ENCODE peak calls at places on chromosomes 5 and 9, in seven cellular contexts. One of them, this sample, is unnamed.

GRCh38 chr5:56825222-56825824 is 10.0 kb downstream of the MAP3K1 start:
- DNase-seq in coronary artery: no peak
- DNase-seq in thyroid gland: no peak
- DNase-seq in A549: no peak
- DNase-seq in left ventricle myocardium inferior: no peak
- DNase-seq in fibroblast of lung: no peak
- DNase-seq in progenitor cell of endocrine pancreas: no peak
- DNase-seq in this sample: no peak

GRCh38 chr5:110923971-110924370 is 147.5 kb upstream of the TSLP start:
- DNase-seq in coronary artery: no peak
- DNase-seq in thyroid gland: no peak
- DNase-seq in A549: no peak
- DNase-seq in left ventricle myocardium inferior: no peak
- DNase-seq in fibroblast of lung: no peak
- DNase-seq in progenitor cell of endocrine pancreas: no peak
- DNase-seq in this sample: no peak

GRCh38 chr9:33614001-33614687 is 90.1 kb downstream of the ANKRD18B start:
- DNase-seq in coronary artery: no peak
- DNase-seq in thyroid gland: no peak
- DNase-seq in A549: no peak
- DNase-seq in left ventricle myocardium inferior: no peak
- DNase-seq in fibroblast of lung: no peak
- DNase-seq in progenitor cell of endocrine pancreas: no peak
- DNase-seq in this sample: no peak

GRCh38 chr9:116237456-116237855 is 83.9 kb downstream of the PAPPA start:
- DNase-seq in coronary artery: no peak
- DNase-seq in thyroid gland: no peak
- DNase-seq in A549: no peak
- DNase-seq in left ventricle myocardium inferior: no peak
- DNase-seq in fibroblast of lung: no peak
- DNase-seq in progenitor cell of endocrine pancreas: no peak
- DNase-seq in this sample: no peak

GRCh38 chr5:134568761-134569725 is 43.6 kb downstream of the JADE2 start:
- DNase-seq in coronary artery: peak
- DNase-seq in thyroid gland: peak
- DNase-seq in A549: peak
- DNase-seq in left ventricle myocardium inferior: peak
- DNase-seq in fibroblast of lung: peak
- DNase-seq in progenitor cell of endocrine pancreas: no peak
- DNase-seq in this sample: no peak

GRCh38 chr5:137442660-137443059 is 56.5 kb downstream of the SPOCK1 start:
- DNase-seq in coronary artery: no peak
- DNase-seq in thyroid gland: no peak
- DNase-seq in A549: no peak
- DNase-seq in left ventricle myocardium inferior: no peak
- DNase-seq in fibroblast of lung: no peak
- DNase-seq in progenitor cell of endocrine pancreas: no peak
- DNase-seq in this sample: no peak

GRCh38 chr5:108917596-108917995 is 169.9 kb downstream of the FER start:
- DNase-seq in coronary artery: no peak
- DNase-seq in thyroid gland: no peak
- DNase-seq in A549: no peak
- DNase-seq in left ventricle myocardium inferior: no peak
- DNase-seq in fibroblast of lung: no peak
- DNase-seq in progenitor cell of endocrine pancreas: no peak
- DNase-seq in this sample: no peak

GRCh38 chr5:14871084-14871572 is 450 bp downstream of the ANKH start:
- DNase-seq in coronary artery: peak
- DNase-seq in thyroid gland: peak
- DNase-seq in A549: peak
- DNase-seq in left ventricle myocardium inferior: peak
- DNase-seq in fibroblast of lung: no peak
- DNase-seq in progenitor cell of endocrine pancreas: peak
- DNase-seq in this sample: no peak

GRCh38 chr9:133142657-133143592 is 20.8 kb downstream of the GBGT1 start:
- DNase-seq in coronary artery: no peak
- DNase-seq in thyroid gland: no peak
- DNase-seq in A549: no peak
- DNase-seq in left ventricle myocardium inferior: no peak
- DNase-seq in fibroblast of lung: no peak
- DNase-seq in progenitor cell of endocrine pancreas: no peak
- DNase-seq in this sample: no peak

GRCh38 chr5:38672059-38672791 is 115.8 kb upstream of the LIFR start:
- DNase-seq in coronary artery: no peak
- DNase-seq in thyroid gland: no peak
- DNase-seq in A549: peak
- DNase-seq in left ventricle myocardium inferior: no peak
- DNase-seq in fibroblast of lung: peak
- DNase-seq in progenitor cell of endocrine pancreas: no peak
- DNase-seq in this sample: no peak

GRCh38 chr9:129458663-129459549 is 162.0 kb downstream of the C9orf50 start:
- DNase-seq in coronary artery: peak
- DNase-seq in thyroid gland: peak
- DNase-seq in A549: no peak
- DNase-seq in left ventricle myocardium inferior: peak
- DNase-seq in fibroblast of lung: no peak
- DNase-seq in progenitor cell of endocrine pancreas: no peak
- DNase-seq in this sample: no peak

GRCh38 chr5:93586948-93587918 is 4.2 kb downstream of the NR2F1 start:
- DNase-seq in coronary artery: no peak
- DNase-seq in thyroid gland: no peak
- DNase-seq in A549: no peak
- DNase-seq in left ventricle myocardium inferior: no peak
- DNase-seq in fibroblast of lung: peak
- DNase-seq in progenitor cell of endocrine pancreas: no peak
- DNase-seq in this sample: no peak

GRCh38 chr9:81599837-81600236 is 89.5 kb downstream of the TLE1 start:
- DNase-seq in coronary artery: no peak
- DNase-seq in thyroid gland: no peak
- DNase-seq in A549: no peak
- DNase-seq in left ventricle myocardium inferior: no peak
- DNase-seq in fibroblast of lung: peak
- DNase-seq in progenitor cell of endocrine pancreas: no peak
- DNase-seq in this sample: no peak

GRCh38 chr5:86837610-86838009 is 219.9 kb downstream of the COX7C start:
- DNase-seq in coronary artery: no peak
- DNase-seq in thyroid gland: no peak
- DNase-seq in A549: no peak
- DNase-seq in left ventricle myocardium inferior: no peak
- DNase-seq in fibroblast of lung: peak
- DNase-seq in progenitor cell of endocrine pancreas: no peak
- DNase-seq in this sample: no peak

GRCh38 chr5:7548576-7548975 is 152.6 kb downstream of the ADCY2 start:
- DNase-seq in coronary artery: no peak
- DNase-seq in thyroid gland: peak
- DNase-seq in A549: no peak
- DNase-seq in left ventricle myocardium inferior: no peak
- DNase-seq in fibroblast of lung: no peak
- DNase-seq in progenitor cell of endocrine pancreas: no peak
- DNase-seq in this sample: no peak

GRCh38 chr9:127489471-127490115 is 38.3 kb downstream of the LRSAM1 start:
- DNase-seq in coronary artery: no peak
- DNase-seq in thyroid gland: no peak
- DNase-seq in A549: no peak
- DNase-seq in left ventricle myocardium inferior: no peak
- DNase-seq in fibroblast of lung: no peak
- DNase-seq in progenitor cell of endocrine pancreas: no peak
- DNase-seq in this sample: no peak

GRCh38 chr5:151820903-151821302 is 49.1 kb downstream of the G3BP1 start:
- DNase-seq in coronary artery: no peak
- DNase-seq in thyroid gland: no peak
- DNase-seq in A549: no peak
- DNase-seq in left ventricle myocardium inferior: no peak
- DNase-seq in fibroblast of lung: no peak
- DNase-seq in progenitor cell of endocrine pancreas: no peak
- DNase-seq in this sample: no peak

GRCh38 chr5:1439388-1440097 is 5.7 kb downstream of the SLC6A3 start:
- DNase-seq in coronary artery: peak
- DNase-seq in thyroid gland: no peak
- DNase-seq in A549: no peak
- DNase-seq in left ventricle myocardium inferior: no peak
- DNase-seq in fibroblast of lung: no peak
- DNase-seq in progenitor cell of endocrine pancreas: no peak
- DNase-seq in this sample: peak

GRCh38 chr5:157222506-157223230 is 42.0 kb downstream of the ITK start:
- DNase-seq in coronary artery: no peak
- DNase-seq in thyroid gland: no peak
- DNase-seq in A549: no peak
- DNase-seq in left ventricle myocardium inferior: no peak
- DNase-seq in fibroblast of lung: no peak
- DNase-seq in progenitor cell of endocrine pancreas: no peak
- DNase-seq in this sample: no peak

GRCh38 chr9:4855861-4856260 is 63.1 kb downstream of the RCL1 start:
- DNase-seq in coronary artery: peak
- DNase-seq in thyroid gland: peak
- DNase-seq in A549: no peak
- DNase-seq in left ventricle myocardium inferior: no peak
- DNase-seq in fibroblast of lung: peak
- DNase-seq in progenitor cell of endocrine pancreas: no peak
- DNase-seq in this sample: no peak

GRCh38 chr9:17556255-17556654 is 22.6 kb upstream of the SH3GL2 start:
- DNase-seq in coronary artery: no peak
- DNase-seq in thyroid gland: no peak
- DNase-seq in A549: no peak
- DNase-seq in left ventricle myocardium inferior: no peak
- DNase-seq in fibroblast of lung: no peak
- DNase-seq in progenitor cell of endocrine pancreas: no peak
- DNase-seq in this sample: no peak

GRCh38 chr9:98728500-98728899 is 19.8 kb upstream of the GABBR2 start:
- DNase-seq in coronary artery: no peak
- DNase-seq in thyroid gland: no peak
- DNase-seq in A549: no peak
- DNase-seq in left ventricle myocardium inferior: no peak
- DNase-seq in fibroblast of lung: no peak
- DNase-seq in progenitor cell of endocrine pancreas: no peak
- DNase-seq in this sample: no peak

GRCh38 chr9:98732801-98733200 is 24.1 kb upstream of the GABBR2 start:
- DNase-seq in coronary artery: no peak
- DNase-seq in thyroid gland: no peak
- DNase-seq in A549: no peak
- DNase-seq in left ventricle myocardium inferior: no peak
- DNase-seq in fibroblast of lung: no peak
- DNase-seq in progenitor cell of endocrine pancreas: no peak
- DNase-seq in this sample: no peak

GRCh38 chr9:98730914-98731313 is 22.2 kb upstream of the GABBR2 start:
- DNase-seq in coronary artery: no peak
- DNase-seq in thyroid gland: no peak
- DNase-seq in A549: no peak
- DNase-seq in left ventricle myocardium inferior: no peak
- DNase-seq in fibroblast of lung: no peak
- DNase-seq in progenitor cell of endocrine pancreas: no peak
- DNase-seq in this sample: no peak

GRCh38 chr9:98736216-98736615 is 27.5 kb upstream of the GABBR2 start:
- DNase-seq in coronary artery: no peak
- DNase-seq in thyroid gland: no peak
- DNase-seq in A549: no peak
- DNase-seq in left ventricle myocardium inferior: no peak
- DNase-seq in fibroblast of lung: no peak
- DNase-seq in progenitor cell of endocrine pancreas: no peak
- DNase-seq in this sample: no peak

GRCh38 chr9:98732091-98732490 is 23.4 kb upstream of the GABBR2 start:
- DNase-seq in coronary artery: no peak
- DNase-seq in thyroid gland: no peak
- DNase-seq in A549: no peak
- DNase-seq in left ventricle myocardium inferior: no peak
- DNase-seq in fibroblast of lung: no peak
- DNase-seq in progenitor cell of endocrine pancreas: no peak
- DNase-seq in this sample: no peak
- TF ChIP-seq CTCF in coronary artery: no peak
- TF ChIP-seq CTCF in thyroid gland: no peak
- TF ChIP-seq CTCF in A549: no peak
- TF ChIP-seq CTCF in left ventricle myocardium inferior: no peak
- TF ChIP-seq CTCF in fibroblast of lung: no peak
- TF ChIP-seq CTCF in progenitor cell of endocrine pancreas: no peak
- TF ChIP-seq CTCF in this sample: no peak

GRCh38 chr9:79567671-79568098 is 4.1 kb upstream of the TLE4 start:
- DNase-seq in coronary artery: no peak
- DNase-seq in thyroid gland: peak
- DNase-seq in A549: peak
- DNase-seq in left ventricle myocardium inferior: no peak
- DNase-seq in fibroblast of lung: no peak
- DNase-seq in progenitor cell of endocrine pancreas: no peak
- DNase-seq in this sample: no peak

GRCh38 chr9:79571309-79572031 is at the start of gene TLE4:
- DNase-seq in coronary artery: peak
- DNase-seq in thyroid gland: peak
- DNase-seq in A549: peak
- DNase-seq in left ventricle myocardium inferior: peak
- DNase-seq in fibroblast of lung: peak
- DNase-seq in progenitor cell of endocrine pancreas: peak
- DNase-seq in this sample: peak

GRCh38 chr9:79570449-79571308 is 1.1 kb upstream of the TLE4 start:
- DNase-seq in coronary artery: peak
- DNase-seq in thyroid gland: peak
- DNase-seq in A549: peak
- DNase-seq in left ventricle myocardium inferior: peak
- DNase-seq in fibroblast of lung: peak
- DNase-seq in progenitor cell of endocrine pancreas: peak
- DNase-seq in this sample: peak

GRCh38 chr9:79569814-79570448 is 1.8 kb upstream of the TLE4 start:
- DNase-seq in coronary artery: no peak
- DNase-seq in thyroid gland: no peak
- DNase-seq in A549: no peak
- DNase-seq in left ventricle myocardium inferior: no peak
- DNase-seq in fibroblast of lung: no peak
- DNase-seq in progenitor cell of endocrine pancreas: no peak
- DNase-seq in this sample: no peak

GRCh38 chr9:79568337-79569084 is 3.3 kb upstream of the TLE4 start:
- DNase-seq in coronary artery: no peak
- DNase-seq in thyroid gland: no peak
- DNase-seq in A549: peak
- DNase-seq in left ventricle myocardium inferior: no peak
- DNase-seq in fibroblast of lung: no peak
- DNase-seq in progenitor cell of endocrine pancreas: no peak
- DNase-seq in this sample: no peak
- TF ChIP-seq CTCF in coronary artery: no peak
- TF ChIP-seq CTCF in thyroid gland: no peak
- TF ChIP-seq CTCF in A549: no peak
- TF ChIP-seq CTCF in left ventricle myocardium inferior: no peak
- TF ChIP-seq CTCF in fibroblast of lung: no peak
- TF ChIP-seq CTCF in progenitor cell of endocrine pancreas: no peak
- TF ChIP-seq CTCF in this sample: no peak

DNA sequence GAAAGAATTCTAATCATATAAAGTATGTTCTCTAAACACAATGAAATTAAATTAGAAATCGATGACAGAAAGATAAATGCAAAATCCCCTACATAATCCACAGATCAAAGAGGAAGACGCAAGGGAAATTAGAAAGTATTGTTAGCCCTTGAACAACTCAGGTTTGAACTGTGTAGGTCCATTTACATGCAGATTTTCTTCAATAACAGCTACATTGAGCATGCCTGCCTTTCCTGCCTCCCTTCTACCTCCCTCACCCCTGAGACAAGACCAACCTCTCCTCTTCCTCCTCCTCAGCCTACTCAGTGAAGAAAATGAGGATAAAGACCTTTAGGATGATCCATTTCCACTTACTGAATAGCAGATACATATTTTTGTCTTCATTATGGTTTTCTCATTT is 75.2 kb downstream of the PLPP1 start:
- DNase-seq in coronary artery: no peak
- DNase-seq in thyroid gland: no peak
- DNase-seq in A549: no peak
- DNase-seq in left ventricle myocardium inferior: no peak
- DNase-seq in fibroblast of lung: no peak
- DNase-seq in progenitor cell of endocrine pancreas: no peak
- DNase-seq in this sample: no peak
- TF ChIP-seq CTCF in coronary artery: no peak
- TF ChIP-seq CTCF in thyroid gland: no peak
- TF ChIP-seq CTCF in A549: no peak
- TF ChIP-seq CTCF in left ventricle myocardium inferior: no peak
- TF ChIP-seq CTCF in fibroblast of lung: no peak
- TF ChIP-seq CTCF in progenitor cell of endocrine pancreas: no peak
- TF ChIP-seq CTCF in this sample: no peak

GRCh38 chr5:127934791-127935256 is 148.7 kb upstream of the SLC12A2 start:
- DNase-seq in coronary artery: no peak
- DNase-seq in thyroid gland: peak
- DNase-seq in A549: peak
- DNase-seq in left ventricle myocardium inferior: no peak
- DNase-seq in fibroblast of lung: peak
- DNase-seq in progenitor cell of endocrine pancreas: no peak
- DNase-seq in this sample: no peak
- TF ChIP-seq CTCF in coronary artery: no peak
- TF ChIP-seq CTCF in thyroid gland: no peak
- TF ChIP-seq CTCF in A549: peak
- TF ChIP-seq CTCF in left ventricle myocardium inferior: no peak
- TF ChIP-seq CTCF in fibroblast of lung: no peak
- TF ChIP-seq CTCF in progenitor cell of endocrine pancreas: peak
- TF ChIP-seq CTCF in this sample: no peak